ENCODE peak calls at places on chromosome 6, in six cellular contexts. One of them, this sample, is unnamed.

GRCh38 chr6:104940881-104941693 is 15.8 kb upstream of the LIN28B start:
- DNase-seq in IMR-90: peak; percentile 30
- DNase-seq in mesenchymal stem cell: peak; percentile 79
- DNase-seq in neuronal stem cell: peak; percentile 77
- DNase-seq in H1: peak; percentile 89
- DNase-seq in trophoblast cell: peak; percentile 80
- DNase-seq in this sample: peak; percentile 89

GRCh38 chr6:74091133-74091793 is 395.3 kb downstream of the CD109 start:
- DNase-seq in IMR-90: peak; percentile 58
- DNase-seq in mesenchymal stem cell: peak; percentile 50
- DNase-seq in neuronal stem cell: peak; percentile 45
- DNase-seq in H1: no peak
- DNase-seq in trophoblast cell: peak; percentile 67
- DNase-seq in this sample: peak; percentile 55

GRCh38 chr6:144264270-144265060 is 20.7 kb upstream of the UTRN start:
- DNase-seq in IMR-90: peak; percentile 90
- DNase-seq in mesenchymal stem cell: peak; percentile 89
- DNase-seq in neuronal stem cell: no peak
- DNase-seq in H1: no peak
- DNase-seq in trophoblast cell: peak; percentile 97
- DNase-seq in this sample: peak; percentile 98

GRCh38 chr6:77089776-77090175 is 373.5 kb downstream of the HTR1B start:
- DNase-seq in IMR-90: peak; percentile 13
- DNase-seq in mesenchymal stem cell: peak; percentile 30
- DNase-seq in neuronal stem cell: no peak
- DNase-seq in H1: no peak
- DNase-seq in trophoblast cell: peak; percentile 55
- DNase-seq in this sample: no peak

GRCh38 chr6:31829633-31830492 is 2.3 kb downstream of the HSPA1B start:
- DNase-seq in IMR-90: peak; percentile 56
- DNase-seq in mesenchymal stem cell: peak; percentile 74
- DNase-seq in neuronal stem cell: peak; percentile 33
- DNase-seq in H1: no peak
- DNase-seq in trophoblast cell: peak; percentile 66
- DNase-seq in this sample: no peak

GRCh38 chr6:31689249-31690110 is 8.6 kb upstream of the LY6G5C start:
- DNase-seq in IMR-90: no peak
- DNase-seq in mesenchymal stem cell: no peak
- DNase-seq in neuronal stem cell: no peak
- DNase-seq in H1: peak; percentile 81
- DNase-seq in trophoblast cell: no peak
- DNase-seq in this sample: peak; percentile 41

GRCh38 chr6:6405031-6405430 is 84.6 kb upstream of the F13A1 start:
- DNase-seq in IMR-90: no peak
- DNase-seq in mesenchymal stem cell: no peak
- DNase-seq in neuronal stem cell: no peak
- DNase-seq in H1: no peak
- DNase-seq in trophoblast cell: no peak
- DNase-seq in this sample: no peak

GRCh38 chr6:20919677-20920385 is 385.6 kb downstream of the CDKAL1 start:
- DNase-seq in IMR-90: peak; percentile 67
- DNase-seq in mesenchymal stem cell: no peak
- DNase-seq in neuronal stem cell: no peak
- DNase-seq in H1: no peak
- DNase-seq in trophoblast cell: no peak
- DNase-seq in this sample: peak; percentile 25

GRCh38 chr6:4435981-4436445 is 300.6 kb upstream of the ECI2 start:
- DNase-seq in IMR-90: no peak
- DNase-seq in mesenchymal stem cell: peak; percentile 51
- DNase-seq in neuronal stem cell: no peak
- DNase-seq in H1: no peak
- DNase-seq in trophoblast cell: no peak
- DNase-seq in this sample: no peak

GRCh38 chr6:15569035-15569995 is 93.5 kb downstream of the DTNBP1 start:
- DNase-seq in IMR-90: no peak
- DNase-seq in mesenchymal stem cell: no peak
- DNase-seq in neuronal stem cell: no peak
- DNase-seq in H1: no peak
- DNase-seq in trophoblast cell: peak; percentile 81
- DNase-seq in this sample: peak; percentile 38

GRCh38 chr6:30752164-30752927 is 8.0 kb upstream of the IER3 start:
- DNase-seq in IMR-90: peak; percentile 100
- DNase-seq in mesenchymal stem cell: peak; percentile 100
- DNase-seq in neuronal stem cell: no peak
- DNase-seq in H1: no peak
- DNase-seq in trophoblast cell: peak; percentile 60
- DNase-seq in this sample: no peak

GRCh38 chr6:127941228-127941627 is 40.4 kb upstream of the THEMIS start:
- DNase-seq in IMR-90: no peak
- DNase-seq in mesenchymal stem cell: no peak
- DNase-seq in neuronal stem cell: no peak
- DNase-seq in H1: no peak
- DNase-seq in trophoblast cell: no peak
- DNase-seq in this sample: no peak

GRCh38 chr6:13425971-13426931 is 61.1 kb downstream of the GFOD1 start:
- DNase-seq in IMR-90: peak; percentile 77
- DNase-seq in mesenchymal stem cell: no peak
- DNase-seq in neuronal stem cell: no peak
- DNase-seq in H1: no peak
- DNase-seq in trophoblast cell: peak; percentile 71
- DNase-seq in this sample: no peak
- H2AK5ac ChIP-seq in IMR-90: peak overlapping the region; percentile 63
- H2AK5ac ChIP-seq in mesenchymal stem cell: no peak overlapping the region
- H2AK5ac ChIP-seq in neuronal stem cell: peak overlapping the region; percentile 38
- H2AK5ac ChIP-seq in H1: peak overlapping the region; percentile 97
- H2AK5ac ChIP-seq in trophoblast cell: peak overlapping the region; percentile 70
- H2AK5ac ChIP-seq in this sample: no peak overlapping the region

DNA sequence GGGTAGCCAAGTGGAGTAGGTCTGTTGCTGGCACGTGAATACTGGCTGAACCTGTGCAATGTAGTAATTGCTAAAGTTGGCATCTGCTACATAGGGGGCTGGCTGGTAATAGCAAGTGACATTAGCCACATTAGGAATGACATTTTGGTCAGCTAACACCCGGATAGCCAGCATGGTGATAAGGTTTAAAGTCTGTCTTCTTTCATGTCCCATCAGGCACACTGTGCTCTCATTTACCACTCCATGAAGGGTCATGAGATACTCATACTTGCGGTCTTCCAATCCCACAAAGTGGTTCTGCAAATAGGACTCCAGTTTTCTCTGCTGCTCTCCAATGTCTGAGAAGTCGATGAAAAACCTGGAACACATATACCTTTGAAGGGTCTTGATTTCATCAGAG is 2.8 kb downstream of the TENT5A start:
- DNase-seq in IMR-90: no peak
- DNase-seq in mesenchymal stem cell: peak; percentile 38
- DNase-seq in neuronal stem cell: no peak
- DNase-seq in H1: no peak
- DNase-seq in trophoblast cell: peak; percentile 46
- DNase-seq in this sample: no peak
- H3K4me3 ChIP-seq in IMR-90: peak overlapping the region; percentile 92
- H3K4me3 ChIP-seq in mesenchymal stem cell: no peak overlapping the region
- H3K4me3 ChIP-seq in neuronal stem cell: no peak overlapping the region
- H3K4me3 ChIP-seq in H1: no peak overlapping the region
- H3K4me3 ChIP-seq in trophoblast cell: no peak overlapping the region
- H3K4me3 ChIP-seq in this sample: no peak overlapping the region

GRCh38 chr6:37013516-37014491 is 8.3 kb downstream of the FGD2 start:
- DNase-seq in IMR-90: no peak
- DNase-seq in mesenchymal stem cell: no peak
- DNase-seq in neuronal stem cell: no peak
- DNase-seq in H1: no peak
- DNase-seq in trophoblast cell: no peak
- DNase-seq in this sample: no peak
- H2AK5ac ChIP-seq in IMR-90: no peak overlapping the region
- H2AK5ac ChIP-seq in mesenchymal stem cell: no peak overlapping the region
- H2AK5ac ChIP-seq in neuronal stem cell: peak overlapping the region; percentile 67
- H2AK5ac ChIP-seq in H1: no peak overlapping the region
- H2AK5ac ChIP-seq in trophoblast cell: no peak overlapping the region
- H2AK5ac ChIP-seq in this sample: no peak overlapping the region

GRCh38 chr6:37515712-37516075 is 16.0 kb upstream of the CCDC167 start:
- DNase-seq in IMR-90: no peak
- DNase-seq in mesenchymal stem cell: no peak
- DNase-seq in neuronal stem cell: no peak
- DNase-seq in H1: no peak
- DNase-seq in trophoblast cell: no peak
- DNase-seq in this sample: no peak
- H3K4me3 ChIP-seq in IMR-90: no peak overlapping the region
- H3K4me3 ChIP-seq in mesenchymal stem cell: no peak overlapping the region
- H3K4me3 ChIP-seq in neuronal stem cell: no peak overlapping the region
- H3K4me3 ChIP-seq in H1: no peak overlapping the region
- H3K4me3 ChIP-seq in trophoblast cell: no peak overlapping the region
- H3K4me3 ChIP-seq in this sample: no peak overlapping the region

GRCh38 chr6:106802141-106802540 is 172.4 kb downstream of the CD24 start:
- DNase-seq in IMR-90: no peak
- DNase-seq in mesenchymal stem cell: no peak
- DNase-seq in neuronal stem cell: no peak
- DNase-seq in H1: no peak
- DNase-seq in trophoblast cell: no peak
- DNase-seq in this sample: no peak

GRCh38 chr6:106805017-106805335 is 169.6 kb downstream of the CD24 start:
- DNase-seq in IMR-90: no peak
- DNase-seq in mesenchymal stem cell: no peak
- DNase-seq in neuronal stem cell: no peak
- DNase-seq in H1: no peak
- DNase-seq in trophoblast cell: peak; percentile 30
- DNase-seq in this sample: no peak

GRCh38 chr6:106805771-106806170 is 168.8 kb downstream of the CD24 start:
- DNase-seq in IMR-90: no peak
- DNase-seq in mesenchymal stem cell: no peak
- DNase-seq in neuronal stem cell: no peak
- DNase-seq in H1: no peak
- DNase-seq in trophoblast cell: no peak
- DNase-seq in this sample: no peak

GRCh38 chr6:106803188-106803587 is 171.3 kb downstream of the CD24 start:
- DNase-seq in IMR-90: no peak
- DNase-seq in mesenchymal stem cell: no peak
- DNase-seq in neuronal stem cell: no peak
- DNase-seq in H1: no peak
- DNase-seq in trophoblast cell: no peak
- DNase-seq in this sample: no peak

DNA sequence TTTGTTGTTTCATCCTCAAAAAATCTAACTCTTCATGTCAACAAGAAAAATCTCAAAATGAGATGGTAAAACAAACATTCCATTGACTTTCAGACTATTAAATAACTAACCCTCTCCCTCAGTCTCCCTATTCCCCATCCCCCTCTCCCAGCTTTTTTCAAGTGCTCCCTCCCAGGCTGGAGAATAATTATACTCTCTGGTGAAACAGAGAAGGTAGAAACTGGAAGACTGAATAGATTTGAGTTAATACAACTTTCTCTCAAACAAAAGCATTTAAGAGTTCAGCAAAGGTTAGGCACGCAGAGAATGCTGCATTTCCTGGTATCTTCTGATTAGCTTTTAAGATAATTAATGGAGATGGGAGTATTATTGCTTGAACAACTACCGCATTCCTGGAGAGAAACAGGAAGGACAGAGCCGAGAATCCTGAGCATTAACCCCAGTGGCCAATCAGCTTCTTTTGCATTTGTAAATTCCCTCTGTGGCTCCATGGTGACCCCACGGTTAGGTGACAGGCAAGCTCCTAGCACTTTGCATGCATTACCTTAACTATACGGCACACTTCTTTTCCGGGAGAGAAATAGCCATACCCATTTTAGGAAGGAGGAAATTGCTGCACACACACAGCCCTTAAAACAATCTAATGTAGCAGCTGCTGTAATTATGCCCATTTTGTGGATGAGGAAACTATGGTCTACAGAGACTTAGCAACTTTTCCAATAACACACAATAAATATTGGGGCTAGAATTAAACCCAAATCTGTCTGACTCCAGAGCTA is 170.1 kb downstream of the CD24 start:
- DNase-seq in IMR-90: no peak
- DNase-seq in mesenchymal stem cell: no peak
- DNase-seq in neuronal stem cell: no peak
- DNase-seq in H1: no peak
- DNase-seq in trophoblast cell: peak; percentile 80
- DNase-seq in this sample: peak; percentile 95
- H2AK5ac ChIP-seq in IMR-90: no peak overlapping the region
- H2AK5ac ChIP-seq in mesenchymal stem cell: no peak overlapping the region
- H2AK5ac ChIP-seq in neuronal stem cell: no peak overlapping the region
- H2AK5ac ChIP-seq in H1: no peak overlapping the region
- H2AK5ac ChIP-seq in trophoblast cell: no peak overlapping the region
- H2AK5ac ChIP-seq in this sample: no peak overlapping the region

GRCh38 chr6:118207947-118208346 is 300.9 kb downstream of the SLC35F1 start:
- DNase-seq in IMR-90: no peak
- DNase-seq in mesenchymal stem cell: no peak
- DNase-seq in neuronal stem cell: no peak
- DNase-seq in H1: no peak
- DNase-seq in trophoblast cell: no peak
- DNase-seq in this sample: no peak
- H3K4me3 ChIP-seq in IMR-90: no peak overlapping the region
- H3K4me3 ChIP-seq in mesenchymal stem cell: no peak overlapping the region
- H3K4me3 ChIP-seq in neuronal stem cell: no peak overlapping the region
- H3K4me3 ChIP-seq in H1: no peak overlapping the region
- H3K4me3 ChIP-seq in trophoblast cell: no peak overlapping the region
- H3K4me3 ChIP-seq in this sample: no peak overlapping the region

GRCh38 chr6:157089851-157090250 is 233.5 kb downstream of the TMEM242 start:
- DNase-seq in IMR-90: no peak
- DNase-seq in mesenchymal stem cell: no peak
- DNase-seq in neuronal stem cell: no peak
- DNase-seq in H1: no peak
- DNase-seq in trophoblast cell: peak; percentile 16
- DNase-seq in this sample: peak; percentile 84
- H2AK5ac ChIP-seq in IMR-90: no peak overlapping the region
- H2AK5ac ChIP-seq in mesenchymal stem cell: no peak overlapping the region
- H2AK5ac ChIP-seq in neuronal stem cell: no peak overlapping the region
- H2AK5ac ChIP-seq in H1: peak overlapping the region; percentile 96
- H2AK5ac ChIP-seq in trophoblast cell: no peak overlapping the region
- H2AK5ac ChIP-seq in this sample: no peak overlapping the region

DNA sequence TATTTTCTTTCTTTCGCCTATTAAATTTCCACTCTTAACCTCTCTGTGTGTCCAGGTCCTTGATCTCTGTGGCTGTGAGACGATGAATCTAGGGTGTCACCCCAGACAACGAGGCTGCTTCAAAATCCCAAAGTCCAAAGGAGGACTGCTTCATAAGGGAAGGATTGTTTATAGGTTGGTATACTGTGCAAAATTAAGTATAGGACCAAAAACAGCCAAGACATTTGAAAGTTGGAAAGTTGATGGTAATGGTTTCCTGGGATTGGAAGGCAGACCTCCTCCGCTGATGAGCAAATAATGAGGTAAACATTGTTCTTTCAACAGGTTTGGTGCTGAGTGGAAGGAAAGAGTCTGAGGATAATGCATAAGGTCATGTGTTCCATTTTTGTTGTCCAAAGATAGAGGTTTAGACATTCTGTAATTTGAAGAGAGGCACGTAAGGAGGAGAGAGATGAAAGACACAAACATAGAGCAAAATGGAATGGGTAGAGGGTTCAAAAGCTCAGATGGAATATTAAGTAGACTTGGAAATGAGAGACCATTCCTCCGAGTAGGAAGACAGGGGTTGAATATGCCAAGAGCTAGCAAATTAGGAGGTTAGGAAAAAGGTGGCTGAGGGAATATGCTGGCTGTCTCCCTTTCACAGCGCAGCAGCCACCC is 24.8 kb downstream of the ZNF311 start:
- DNase-seq in IMR-90: no peak
- DNase-seq in mesenchymal stem cell: no peak
- DNase-seq in neuronal stem cell: no peak
- DNase-seq in H1: no peak
- DNase-seq in trophoblast cell: no peak
- DNase-seq in this sample: no peak
- H3K4me3 ChIP-seq in IMR-90: peak overlapping the region; percentile 44
- H3K4me3 ChIP-seq in mesenchymal stem cell: peak overlapping the region; percentile 20
- H3K4me3 ChIP-seq in neuronal stem cell: peak overlapping the region; percentile 73
- H3K4me3 ChIP-seq in H1: peak overlapping the region; percentile 91
- H3K4me3 ChIP-seq in trophoblast cell: no peak overlapping the region
- H3K4me3 ChIP-seq in this sample: peak overlapping the region; percentile 52

This sample was measured in mesendoderm.